ENCODE peak calls at places on chromosome 21, in ten cellular contexts. T is upper lobe of right lung, C is tibial artery, S is cardiac muscle cell, M is mucosa of descending colon, Y is lung, J is OCI-LY7, B is pancreas, O is ovary, N is breast epithelium. L is an unnamed sample. For H3K36me3, the result is how much of the 10 kb centered on the place peaks cover.

GRCh38 chr21:43876605-43877004 is 11.6 kb downstream of the AGPAT3 start:
- DNase-seq in T (no peak), C (no peak), S (no peak), M (no peak), Y (no peak), J (no peak), B (no peak), O (no peak), N (no peak), L (no peak)

GRCh38 chr21:29256125-29256895 is 42.4 kb upstream of the BACH1 start:
- DNase-seq in T (no peak), C (no peak), S (no peak), M (no peak), Y (no peak), J (no peak), B (no peak), O (no peak), N (no peak), L (no peak)

GRCh38 chr21:34558166-34558565 is 46.2 kb upstream of the KCNE1 start:
- DNase-seq in T (no peak), C (no peak), S (no peak), M (no peak), Y (no peak), J (no peak), B (no peak), O (no peak), N (no peak), L (no peak)

GRCh38 chr21:35048706-35049617 is at the start of gene RUNX1:
- DNase-seq in T (peak), C (peak), S (peak), M (peak), Y (peak), J (peak), B (no peak), O (no peak), N (no peak), L (peak)

GRCh38 chr21:31872452-31873274 is at the start of gene HUNK:
- DNase-seq in T (peak), C (no peak), S (peak), M (peak), Y (peak), J (peak), B (peak), O (peak), N (no peak), L (no peak)

GRCh38 chr21:38306407-38306806 is 49.6 kb downstream of the KCNJ15 start:
- DNase-seq in T (no peak), C (no peak), S (peak), M (no peak), Y (no peak), J (no peak), B (no peak), O (no peak), N (no peak), L (no peak)

GRCh38 chr21:31372176-31372765 is 28.2 kb upstream of the TIAM1 start:
- DNase-seq in T (no peak), C (no peak), S (no peak), M (no peak), Y (no peak), J (no peak), B (no peak), O (no peak), N (no peak), L (peak)

GRCh38 chr21:39674794-39675193 is 62.1 kb downstream of the B3GALT5 start:
- DNase-seq in T (no peak), C (no peak), S (no peak), M (no peak), Y (no peak), J (no peak), B (no peak), O (no peak), N (no peak), L (no peak)

GRCh38 chr21:34878501-34878900 is 170.6 kb downstream of the RUNX1 start:
- DNase-seq in T (no peak), C (no peak), S (no peak), M (peak), Y (peak), J (no peak), B (no peak), O (no peak), N (no peak), L (no peak)

GRCh38 chr21:38386967-38387366 is 111.3 kb downstream of the ERG start:
- DNase-seq in T (no peak), C (no peak), S (no peak), M (no peak), Y (no peak), J (no peak), B (no peak), O (no peak), N (no peak), L (no peak)

GRCh38 chr21:29130234-29130993 is at the start of gene MAP3K7CL:
- DNase-seq in T (no peak), C (peak), S (peak), M (peak), Y (peak), J (no peak), B (no peak), O (no peak), N (no peak), L (no peak)

GRCh38 chr21:27024316-27024715 is 57.4 kb upstream of the ADAMTS5 start:
- DNase-seq in T (no peak), C (no peak), S (peak), M (no peak), Y (no peak), J (no peak), B (no peak), O (no peak), N (no peak), L (no peak)

GRCh38 chr21:14942801-14943490 is 121.9 kb downstream of the NRIP1 start:
- DNase-seq in T (no peak), C (no peak), S (peak), M (no peak), Y (no peak), J (no peak), B (no peak), O (no peak), N (no peak), L (no peak)

GRCh38 chr21:35475768-35476167 is 426.7 kb upstream of the RUNX1 start:
- DNase-seq in T (no peak), C (no peak), S (peak), M (no peak), Y (no peak), J (no peak), B (no peak), O (no peak), N (no peak), L (no peak)

GRCh38 chr21:26368591-26368990 is 198.0 kb upstream of the APP start:
- DNase-seq in T (no peak), C (no peak), S (no peak), M (no peak), Y (no peak), J (no peak), B (no peak), O (no peak), N (no peak), L (no peak)

GRCh38 chr21:28794341-28794970 is 198.2 kb downstream of the LTN1 start:
- DNase-seq in T (no peak), C (no peak), S (no peak), M (no peak), Y (no peak), J (no peak), B (no peak), O (no peak), N (no peak), L (no peak)

GRCh38 chr21:17730782-17731181 is 88.4 kb downstream of the C21orf91 start:
- DNase-seq in T (no peak), C (no peak), S (no peak), M (no peak), Y (no peak), J (no peak), B (no peak), O (no peak), N (no peak), L (no peak)

GRCh38 chr21:43703068-43703880 is 15.7 kb upstream of the PDXK start:
- DNase-seq in T (no peak), C (no peak), S (peak), M (peak), Y (no peak), J (no peak), B (peak), O (peak), N (no peak), L (no peak)

GRCh38 chr21:17460094-17460493 is 52.7 kb upstream of the CXADR start:
- DNase-seq in T (no peak), C (no peak), S (no peak), M (no peak), Y (no peak), J (no peak), B (no peak), O (no peak), N (no peak), L (no peak)

GRCh38 chr21:43712268-43712942 is 6.5 kb upstream of the PDXK start:
- DNase-seq in T (peak), C (no peak), S (no peak), M (peak), Y (peak), J (no peak), B (no peak), O (no peak), N (peak), L (no peak)

GRCh38 chr21:37231247-37231645 is 35.9 kb downstream of the VPS26C start:
- DNase-seq in T (no peak), C (no peak), S (no peak), M (no peak), Y (no peak), J (no peak), B (no peak), O (no peak), N (no peak), L (no peak)
- H3K36me3 ChIP-seq in T (half or more), C (half or more), S (under half), M (under half), Y (under half), J (half or more), B (under half), O (under half), N (under half), L (half or more)

DNA sequence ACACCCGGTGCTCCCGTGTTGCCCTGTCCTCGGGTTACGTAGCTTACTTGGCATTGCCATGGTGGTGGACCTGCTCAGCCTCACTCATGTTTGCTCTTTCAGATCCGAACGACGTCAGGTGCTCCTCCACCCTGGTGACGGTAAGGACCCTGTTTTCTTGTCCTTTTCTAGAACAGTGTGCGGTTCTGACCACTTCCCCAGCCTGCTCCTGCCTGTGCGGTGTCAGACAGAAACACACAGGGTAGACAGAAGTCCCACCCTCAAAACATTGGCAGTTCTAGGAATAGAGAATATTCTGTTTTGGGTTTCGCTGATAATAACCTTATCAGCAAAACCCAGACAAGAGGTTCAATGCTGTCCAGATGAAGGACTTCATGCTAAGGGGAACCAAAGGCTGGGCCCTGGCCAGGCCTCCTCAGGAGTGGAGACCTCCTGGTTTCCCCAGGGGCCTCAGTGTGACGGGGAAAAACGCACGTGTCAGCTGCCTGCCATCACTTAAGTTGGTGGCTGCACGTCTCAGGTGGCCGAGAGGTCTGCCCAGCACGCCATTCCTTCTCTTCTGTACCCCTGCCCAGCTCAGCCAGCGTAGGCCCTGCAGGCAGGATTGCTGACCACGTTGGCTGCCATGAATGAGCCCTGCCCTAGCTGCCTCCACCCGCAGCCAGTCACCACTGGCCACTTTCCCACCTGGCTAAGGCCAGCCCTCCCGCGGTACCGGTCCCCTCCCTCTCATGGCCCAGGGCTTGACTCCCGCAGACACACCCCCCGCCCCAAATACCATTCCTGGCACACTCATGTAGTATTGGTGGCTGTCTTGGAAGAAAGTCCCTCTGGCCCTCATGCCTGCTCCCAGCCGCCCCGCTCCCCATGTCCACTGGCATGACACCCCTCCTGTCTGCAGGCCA is 33.6 kb downstream of the SLC37A1 start:
- DNase-seq in T (peak), C (peak), S (no peak), M (no peak), Y (no peak), J (no peak), B (peak), O (peak), N (no peak), L (no peak)
- H3K36me3 ChIP-seq in T (half or more), C (under half), S (under half), M (under half), Y (under half), J (half or more), B (under half), O (under half), N (under half), L (under half)

DNA sequence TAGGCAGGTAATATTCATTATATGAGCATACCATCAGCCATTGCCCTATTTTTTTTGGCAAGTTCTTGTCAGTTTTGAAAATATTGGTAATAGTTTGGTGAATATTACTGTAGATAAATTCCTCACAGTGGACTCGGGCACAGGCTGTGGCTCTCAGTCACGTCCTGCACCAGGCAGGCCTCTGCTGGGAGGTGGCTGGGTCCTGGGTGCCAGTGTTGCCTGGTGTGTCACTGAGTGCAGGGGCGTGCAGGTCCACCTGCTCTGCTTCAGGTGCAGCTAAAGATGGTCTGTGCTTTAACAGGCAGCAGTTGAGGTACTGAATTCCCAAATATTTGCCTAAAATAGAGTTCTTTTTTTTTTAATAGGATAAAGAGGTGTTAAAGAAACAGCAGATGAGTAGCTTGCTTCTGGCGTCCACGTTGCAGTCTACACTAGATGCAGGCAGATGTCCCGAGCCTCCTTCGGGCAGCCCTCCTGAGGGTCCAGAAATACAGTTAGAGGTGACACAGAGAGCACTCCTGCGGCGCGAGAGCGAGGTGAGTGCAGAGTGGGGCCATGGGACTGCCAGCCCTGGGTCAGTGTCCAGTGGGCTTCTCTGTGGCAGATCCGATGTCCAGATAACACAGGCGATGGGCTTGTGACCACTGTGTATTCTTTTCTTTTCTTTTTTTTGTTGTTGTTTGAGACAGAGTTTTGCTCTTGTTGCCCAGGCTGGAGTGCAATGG is 57.3 kb upstream of the DIP2A start:
- DNase-seq in T (no peak), C (no peak), S (no peak), M (no peak), Y (no peak), J (no peak), B (no peak), O (no peak), N (no peak), L (no peak)
- H3K36me3 ChIP-seq in T (half or more), C (half or more), S (under half), M (under half), Y (under half), J (half or more), B (under half), O (under half), N (under half), L (under half)

GRCh38 chr21:33479679-33480480 is at the start of gene TMEM50B:
- DNase-seq in T (peak), C (peak), S (peak), M (peak), Y (peak), J (peak), B (peak), O (peak), N (peak), L (peak)

GRCh38 chr21:33480481-33481103 is 818 bp upstream of the TMEM50B start:
- DNase-seq in T (no peak), C (no peak), S (no peak), M (no peak), Y (no peak), J (no peak), B (no peak), O (no peak), N (no peak), L (no peak)

GRCh38 chr21:33478182-33478581 is 1.6 kb downstream of the TMEM50B start:
- DNase-seq in T (no peak), C (no peak), S (no peak), M (no peak), Y (no peak), J (no peak), B (no peak), O (no peak), N (no peak), L (no peak)

GRCh38 chr21:33478858-33479678 is 706 bp downstream of the TMEM50B start:
- DNase-seq in T (peak), C (peak), S (peak), M (peak), Y (peak), J (peak), B (peak), O (peak), N (no peak), L (peak)

DNA sequence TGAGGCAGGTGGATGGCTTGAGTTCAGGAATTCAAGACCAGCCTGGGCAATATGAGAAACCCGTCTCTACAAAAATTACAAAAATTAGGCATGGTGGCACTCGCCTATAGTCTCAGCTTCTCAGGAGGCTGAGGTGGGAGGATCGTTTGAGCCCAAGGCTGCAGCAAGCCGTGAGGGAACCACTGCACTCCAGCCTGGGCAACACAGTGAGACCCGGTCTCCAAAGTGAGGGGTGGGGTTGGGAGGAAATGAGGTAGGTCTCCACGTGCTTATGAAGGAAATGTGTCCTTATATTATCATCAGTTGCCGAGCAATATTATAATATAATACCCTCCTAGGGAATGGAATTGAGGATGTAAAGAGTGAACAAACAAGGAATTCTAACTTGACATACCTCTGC is 2.7 kb downstream of the TMEM50B start:
- DNase-seq in T (no peak), C (no peak), S (no peak), M (no peak), Y (no peak), J (no peak), B (no peak), O (no peak), N (no peak), L (no peak)
- H3K36me3 ChIP-seq in T (under half), C (under half), S (under half), M (under half), Y (under half), J (under half), B (under half), O (under half), N (under half), L (under half)

GRCh38 chr21:42001781-42002180 is 8.4 kb downstream of the ZBTB21 start:
- DNase-seq in T (no peak), C (no peak), S (no peak), M (no peak), Y (no peak), J (no peak), B (no peak), O (no peak), N (no peak), L (no peak)

GRCh38 chr21:42002421-42002958 is 7.7 kb downstream of the ZBTB21 start:
- DNase-seq in T (no peak), C (no peak), S (peak), M (no peak), Y (no peak), J (no peak), B (no peak), O (no peak), N (no peak), L (no peak)

GRCh38 chr21:42003051-42003461 is 7.1 kb downstream of the ZBTB21 start:
- DNase-seq in T (peak), C (no peak), S (no peak), M (no peak), Y (no peak), J (no peak), B (no peak), O (no peak), N (no peak), L (no peak)

GRCh38 chr21:41997657-41998056 is 12.5 kb downstream of the ZBTB21 start:
- DNase-seq in T (no peak), C (no peak), S (no peak), M (no peak), Y (no peak), J (no peak), B (no peak), O (no peak), N (no peak), L (no peak)

GRCh38 chr21:42000908-42001307 is 9.3 kb downstream of the ZBTB21 start:
- DNase-seq in T (no peak), C (no peak), S (no peak), M (no peak), Y (no peak), J (no peak), B (no peak), O (no peak), N (no peak), L (no peak)
- H3K36me3 ChIP-seq in T (under half), C (under half), S (under half), M (under half), Y (under half), J (half or more), B (under half), O (under half), N (under half), L (under half)

GRCh38 chr21:37149411-37149810 is 76.4 kb downstream of the TTC3 start:
- DNase-seq in T (no peak), C (no peak), S (peak), M (no peak), Y (no peak), J (no peak), B (no peak), O (no peak), N (no peak), L (no peak)

GRCh38 chr21:37153193-37153934 is 80.3 kb downstream of the TTC3 start:
- DNase-seq in T (no peak), C (no peak), S (peak), M (peak), Y (no peak), J (no peak), B (no peak), O (no peak), N (no peak), L (no peak)

GRCh38 chr21:37157938-37158337 is 84.9 kb downstream of the TTC3 start:
- DNase-seq in T (no peak), C (no peak), S (no peak), M (no peak), Y (no peak), J (no peak), B (no peak), O (no peak), N (no peak), L (no peak)

GRCh38 chr21:37155216-37155615 is 82.2 kb downstream of the TTC3 start:
- DNase-seq in T (no peak), C (no peak), S (no peak), M (no peak), Y (no peak), J (no peak), B (no peak), O (no peak), N (no peak), L (no peak)

DNA sequence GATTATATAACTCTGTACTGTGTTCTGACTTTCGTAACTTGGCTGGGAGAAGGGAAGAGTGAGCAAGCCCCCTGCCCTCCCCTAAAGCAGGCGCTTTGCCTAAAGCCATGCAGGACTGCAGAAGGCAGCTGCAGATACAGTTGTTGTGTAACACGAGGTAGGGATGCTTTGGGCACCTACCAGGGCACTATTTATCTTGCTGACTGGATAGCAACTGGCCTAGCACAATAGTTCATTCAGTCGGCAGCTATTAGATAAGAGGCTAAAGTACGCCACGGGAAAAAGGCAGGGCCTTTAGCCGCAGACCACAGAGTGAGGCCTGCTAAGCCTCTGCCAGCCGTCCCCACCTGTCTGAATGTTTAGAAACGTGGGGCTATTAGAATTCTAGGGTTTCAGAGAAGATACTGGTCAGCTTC is 80.9 kb downstream of the TTC3 start:
- DNase-seq in T (no peak), C (no peak), S (peak), M (peak), Y (no peak), J (no peak), B (no peak), O (peak), N (no peak), L (peak)
- H3K36me3 ChIP-seq in T (half or more), C (half or more), S (under half), M (under half), Y (under half), J (half or more), B (under half), O (under half), N (under half), L (under half)

GRCh38 chr21:46269466-46269865 is 15.9 kb downstream of the MCM3AP start:
- DNase-seq in T (no peak), C (no peak), S (no peak), M (no peak), Y (no peak), J (no peak), B (no peak), O (no peak), N (no peak), L (no peak)
- H3K36me3 ChIP-seq in T (half or more), C (half or more), S (half or more), M (under half), Y (under half), J (half or more), B (half or more), O (under half), N (under half), L (under half)